ENCODE peak calls at places on chromosomes 6 and 20, in ten cellular contexts. E, T, S, I, V, B, R, O, Q and F are unnamed samples. For H3K36me3, the result is how much of the 10 kb centered on the place peaks cover.

GRCh38 chr6:56297022-56297995 is 49.9 kb upstream of the COL21A1 start:
- DNase-seq in I (peak), T (no peak), S (no peak), O (no peak), B (no peak), Q (no peak), E (no peak), R (peak), V (no peak), F (no peak)

GRCh38 chr6:122752990-122753687 is 26.4 kb upstream of the FABP7 start:
- DNase-seq in I (no peak), E (no peak), B (no peak), Q (no peak), S (no peak), O (no peak), R (no peak), T (no peak), V (no peak), F (no peak)

GRCh38 chr6:1767481-1768246 is 157.9 kb downstream of the FOXC1 start:
- DNase-seq in Q (no peak), B (no peak), R (peak), E (peak), S (peak), O (no peak), T (peak), V (no peak), I (peak), F (peak)

GRCh38 chr6:162864901-162865300 is 137.1 kb downstream of the PACRG start:
- DNase-seq in B (no peak), O (no peak), S (no peak), Q (no peak), V (no peak), I (no peak), E (no peak), T (no peak), R (no peak), F (no peak)

GRCh38 chr6:43812850-43813584 is 43.0 kb downstream of the VEGFA start:
- DNase-seq in O (no peak), T (no peak), R (no peak), E (peak), B (no peak), S (no peak), Q (peak), I (no peak), V (no peak), F (peak)

GRCh38 chr6:56279346-56280080 is 32.1 kb upstream of the COL21A1 start:
- DNase-seq in R (peak), B (no peak), S (no peak), I (peak), T (no peak), E (no peak), V (no peak), Q (no peak), O (no peak), F (no peak)

GRCh38 chr20:32457476-32457986 is 99.4 kb downstream of the ASXL1 start:
- DNase-seq in O (no peak), S (no peak), E (peak), B (peak), V (peak), Q (no peak), R (peak), I (peak), T (peak), F (peak)

GRCh38 chr6:98146656-98147055 is 687.7 kb upstream of the POU3F2 start:
- DNase-seq in S (no peak), E (no peak), T (no peak), R (no peak), V (no peak), Q (no peak), O (no peak), B (no peak), I (peak), F (no peak)

GRCh38 chr6:159616456-159616855 is 76.6 kb downstream of the SOD2 start:
- DNase-seq in S (no peak), O (no peak), E (no peak), Q (no peak), R (no peak), B (no peak), T (no peak), V (no peak), I (no peak), F (no peak)

GRCh38 chr6:54980511-54981275 is 134.1 kb downstream of the FAM83B start:
- DNase-seq in V (no peak), S (no peak), I (peak), R (no peak), Q (no peak), O (no peak), B (no peak), T (no peak), E (peak), F (no peak)

GRCh38 chr6:148309301-148309700 is 33.3 kb upstream of the SASH1 start:
- DNase-seq in I (no peak), O (no peak), T (no peak), S (no peak), Q (no peak), R (no peak), V (no peak), B (no peak), E (no peak), F (peak)

GRCh38 chr6:148317051-148317450 is 25.6 kb upstream of the SASH1 start:
- DNase-seq in B (no peak), O (no peak), E (no peak), R (no peak), Q (no peak), I (no peak), V (no peak), S (no peak), T (no peak), F (no peak)

GRCh38 chr6:148311849-148312669 is 30.6 kb upstream of the SASH1 start:
- DNase-seq in Q (no peak), I (no peak), R (no peak), T (no peak), V (no peak), E (peak), O (no peak), B (no peak), S (no peak), F (peak)

GRCh38 chr6:148316308-148316707 is 26.3 kb upstream of the SASH1 start:
- DNase-seq in V (no peak), E (no peak), B (no peak), O (no peak), Q (no peak), I (no peak), S (no peak), R (peak), T (no peak), F (no peak)

GRCh38 chr6:148313483-148313882 is 29.2 kb upstream of the SASH1 start:
- DNase-seq in E (no peak), R (no peak), O (no peak), I (no peak), Q (no peak), T (no peak), S (no peak), B (no peak), V (no peak), F (peak)
- TF ChIP-seq CTCF in E (no peak), R (no peak), O (no peak), I (no peak), Q (no peak), T (no peak), S (no peak), B (no peak), V (no peak), F (no peak)

DNA sequence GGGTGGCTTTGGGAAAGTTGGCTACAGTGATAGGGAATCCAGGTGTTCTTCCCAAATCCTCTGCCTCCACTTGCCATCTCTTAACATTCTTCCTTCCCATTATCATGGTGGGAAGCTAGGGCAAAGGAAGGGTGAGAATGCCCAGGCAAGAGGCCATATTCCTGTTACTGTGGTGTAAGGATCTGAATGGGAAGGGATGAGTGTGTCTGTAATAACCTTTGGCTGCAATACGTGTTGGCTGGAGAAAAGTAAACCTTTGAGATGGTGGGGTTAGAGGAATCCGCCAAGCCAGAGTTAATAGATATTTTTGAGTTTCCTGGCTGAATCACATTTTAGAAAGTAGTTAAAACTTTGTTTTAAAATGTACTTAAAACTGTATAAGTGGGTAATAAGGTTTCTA is 45.9 kb downstream of the RNF144B start:
- DNase-seq in E (peak), R (no peak), V (no peak), T (no peak), O (no peak), B (no peak), S (no peak), I (no peak), Q (no peak), F (no peak)
- H3K36me3 ChIP-seq in E (under half), R (under half), V (under half), T (under half), O (under half), B (under half), S (under half), I (under half), Q (under half), F (under half)

DNA sequence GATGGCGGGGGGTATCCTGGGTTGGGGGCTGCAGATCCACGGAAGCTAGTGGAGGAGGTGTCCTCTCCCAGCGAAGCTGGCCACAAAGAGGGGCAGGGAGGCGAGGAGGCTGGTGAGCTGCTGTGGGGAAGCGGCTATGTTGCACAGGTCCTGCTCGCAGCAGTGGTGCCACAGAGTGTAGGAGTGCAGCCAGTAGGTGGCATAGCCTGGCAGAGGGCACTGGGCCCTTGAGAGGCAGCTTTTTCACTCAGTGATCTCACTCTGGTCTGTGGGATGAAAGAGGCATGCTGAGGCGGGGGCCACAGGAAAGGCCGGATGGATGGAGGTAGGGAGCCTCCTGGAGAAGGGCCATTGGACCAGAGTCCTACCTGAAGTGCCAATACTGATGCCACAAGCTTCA is 2.9 kb upstream of the LY6G6D start:
- DNase-seq in S (no peak), I (peak), O (no peak), R (no peak), T (no peak), V (no peak), E (no peak), Q (peak), B (no peak), F (no peak)
- TF ChIP-seq CTCF in S (no peak), I (peak), O (no peak), R (peak), T (no peak), V (no peak), E (no peak), Q (no peak), B (no peak), F (no peak)

GRCh38 chr6:89716532-89716931 is 78.0 kb upstream of the LYRM2 start:
- DNase-seq in I (no peak), S (no peak), V (no peak), T (no peak), O (no peak), Q (no peak), E (no peak), R (no peak), B (no peak), F (no peak)

GRCh38 chr6:89707766-89708165 is 69.2 kb upstream of the LYRM2 start:
- DNase-seq in I (no peak), V (no peak), B (no peak), O (no peak), E (no peak), R (no peak), T (no peak), Q (no peak), S (no peak), F (no peak)

GRCh38 chr6:89706121-89706520 is 67.6 kb upstream of the LYRM2 start:
- DNase-seq in S (no peak), O (no peak), T (no peak), Q (no peak), R (no peak), B (no peak), I (no peak), V (no peak), E (no peak), F (no peak)

GRCh38 chr6:89708316-89708715 is 69.8 kb upstream of the LYRM2 start:
- DNase-seq in S (no peak), V (no peak), I (no peak), Q (no peak), B (no peak), E (no peak), T (no peak), O (no peak), R (no peak), F (no peak)

GRCh38 chr6:89711801-89712200 is 73.3 kb upstream of the LYRM2 start:
- DNase-seq in V (no peak), T (no peak), B (no peak), S (no peak), I (no peak), E (no peak), O (no peak), Q (no peak), R (no peak), F (no peak)
- H3K36me3 ChIP-seq in V (under half), T (half or more), B (half or more), S (half or more), I (under half), E (under half), O (half or more), Q (under half), R (under half), F (half or more)

DNA sequence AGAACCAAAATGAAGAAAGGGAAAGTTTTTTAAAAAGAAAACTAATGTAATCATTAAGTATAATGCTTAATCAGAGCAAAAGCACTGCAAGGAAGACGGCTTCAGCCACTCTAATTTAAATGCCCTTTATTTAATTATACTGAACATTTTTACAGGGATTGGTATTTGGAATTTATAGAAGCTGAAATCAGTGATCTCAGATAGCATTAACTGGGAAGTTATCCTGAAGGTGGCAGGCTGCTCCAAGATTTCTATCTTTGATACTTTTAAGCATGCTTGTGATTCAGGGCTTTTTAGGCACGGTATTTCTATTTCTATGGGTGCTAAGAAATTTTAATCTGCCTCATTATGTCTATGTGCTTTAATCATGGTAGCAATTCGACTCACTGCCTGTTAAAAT is 1.3 kb upstream of the NDUFAF4 start:
- DNase-seq in B (no peak), S (no peak), R (peak), O (no peak), I (peak), V (peak), E (peak), T (peak), Q (peak), F (peak)
- TF ChIP-seq CTCF in B (peak), S (peak), R (peak), O (no peak), I (peak), V (peak), E (peak), T (peak), Q (peak), F (peak)

DNA sequence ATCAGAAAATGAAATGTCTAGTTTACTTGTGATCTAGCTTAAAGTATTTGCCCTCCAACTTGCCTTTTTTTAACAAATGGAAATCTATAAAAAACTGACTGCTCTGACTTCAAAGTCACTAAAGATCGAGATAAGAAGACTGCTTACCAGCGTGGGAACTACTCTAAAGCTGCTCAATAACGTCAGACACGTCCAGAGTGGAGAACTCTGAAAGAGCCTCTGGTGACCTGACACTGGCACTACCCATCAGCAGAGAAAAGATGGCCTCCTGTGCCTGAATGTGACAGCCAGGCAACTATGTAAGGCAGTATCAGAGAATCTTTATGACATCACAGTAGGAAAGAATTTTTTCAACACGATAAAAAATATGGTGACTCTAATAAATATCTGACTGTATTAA is 202.1 kb upstream of the SHLD1 start:
- DNase-seq in B (no peak), Q (no peak), R (no peak), O (no peak), T (peak), I (no peak), V (no peak), S (no peak), E (no peak), F (no peak)
- H3K36me3 ChIP-seq in B (under half), Q (under half), R (under half), O (under half), T (under half), I (under half), V (under half), S (under half), E (under half), F (under half)

GRCh38 chr6:41877051-41877680 is 18.0 kb downstream of the USP49 start:
- DNase-seq in S (no peak), E (no peak), R (no peak), T (no peak), Q (no peak), O (no peak), I (peak), B (no peak), V (no peak), F (no peak)
- TF ChIP-seq CTCF in S (no peak), E (no peak), R (no peak), T (no peak), Q (no peak), O (no peak), I (no peak), B (no peak), V (no peak), F (no peak)

DNA sequence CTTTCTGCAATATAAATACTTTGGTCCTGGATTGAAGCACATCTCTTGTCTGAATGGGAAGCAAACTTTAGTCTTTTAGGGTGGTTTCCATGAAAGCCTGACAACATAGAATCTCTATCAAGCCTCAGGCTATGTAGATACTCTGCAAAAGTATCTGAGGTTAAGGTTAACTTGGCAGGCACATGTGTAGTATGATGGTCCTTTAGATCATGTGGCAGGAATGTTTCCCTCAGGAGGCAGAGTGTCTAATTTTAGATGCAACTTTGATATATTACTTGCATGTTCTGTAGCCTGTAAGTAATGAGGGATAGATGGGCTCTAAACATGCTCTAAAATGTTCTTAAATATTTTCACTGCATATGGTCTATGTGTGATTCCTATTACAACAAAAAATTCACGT is 8.2 kb downstream of the MYB start:
- DNase-seq in B (no peak), Q (no peak), R (no peak), E (no peak), I (no peak), O (no peak), V (no peak), T (no peak), S (no peak), F (no peak)
- H3K36me3 ChIP-seq in B (under half), Q (under half), R (under half), E (under half), I (under half), O (under half), V (under half), T (under half), S (under half), F (under half)

GRCh38 chr20:46348231-46348803 is 40.0 kb upstream of the CDH22 start:
- DNase-seq in B (no peak), T (peak), Q (no peak), R (no peak), V (no peak), S (no peak), O (no peak), I (no peak), E (peak), F (peak)
- TF ChIP-seq CTCF in B (no peak), T (peak), Q (no peak), R (no peak), V (no peak), S (no peak), O (no peak), I (no peak), E (no peak), F (peak)

GRCh38 chr20:34105978-34106675 is 5.9 kb downstream of the EIF2S2 start:
- DNase-seq in O (no peak), S (no peak), B (no peak), T (no peak), Q (no peak), V (no peak), I (no peak), E (no peak), R (no peak), F (no peak)
- H3K36me3 ChIP-seq in O (under half), S (under half), B (under half), T (under half), Q (under half), V (under half), I (half or more), E (under half), R (under half), F (half or more)